ENCODE peak calls at places on chromosomes 4 and X, in seven cellular contexts. One of them, this sample, is unnamed.

GRCh38 chrX:97597954-97598353 is 714.2 kb downstream of the RPA4 start:
- DNase-seq in mucosa of descending colon: no peak
- DNase-seq in activated T-helper 1 cell treated with anti-CD3 and anti-CD28 coated beads, Interleukin-2, amount 50 U/mL, for 16 hours: no peak
- DNase-seq in Peyer's patch: no peak
- DNase-seq in CD8-positive, alpha-beta memory T cell: no peak
- DNase-seq in HCEC 1CT: no peak
- DNase-seq in activated CD8-positive, alpha-beta memory T cell treated with anti-CD3 and anti-CD28 coated beads for 4 hours: no peak
- DNase-seq in this sample: no peak

GRCh38 chr4:56197387-56197786 is 189.9 kb downstream of the AASDH start:
- DNase-seq in activated CD8-positive, alpha-beta memory T cell treated with anti-CD3 and anti-CD28 coated beads for 4 hours: no peak
- DNase-seq in mucosa of descending colon: peak
- DNase-seq in Peyer's patch: no peak
- DNase-seq in HCEC 1CT: no peak
- DNase-seq in activated T-helper 1 cell treated with anti-CD3 and anti-CD28 coated beads, Interleukin-2, amount 50 U/mL, for 16 hours: no peak
- DNase-seq in CD8-positive, alpha-beta memory T cell: no peak
- DNase-seq in this sample: peak

GRCh38 chr4:187602339-187603092 is 393.1 kb upstream of the ZFP42 start:
- DNase-seq in Peyer's patch: no peak
- DNase-seq in activated T-helper 1 cell treated with anti-CD3 and anti-CD28 coated beads, Interleukin-2, amount 50 U/mL, for 16 hours: no peak
- DNase-seq in activated CD8-positive, alpha-beta memory T cell treated with anti-CD3 and anti-CD28 coated beads for 4 hours: no peak
- DNase-seq in HCEC 1CT: peak
- DNase-seq in CD8-positive, alpha-beta memory T cell: no peak
- DNase-seq in mucosa of descending colon: no peak
- DNase-seq in this sample: no peak

GRCh38 chr4:110639207-110640092 is 16.6 kb upstream of the PITX2 start:
- DNase-seq in mucosa of descending colon: no peak
- DNase-seq in Peyer's patch: no peak
- DNase-seq in HCEC 1CT: no peak
- DNase-seq in CD8-positive, alpha-beta memory T cell: no peak
- DNase-seq in activated CD8-positive, alpha-beta memory T cell treated with anti-CD3 and anti-CD28 coated beads for 4 hours: no peak
- DNase-seq in activated T-helper 1 cell treated with anti-CD3 and anti-CD28 coated beads, Interleukin-2, amount 50 U/mL, for 16 hours: no peak
- DNase-seq in this sample: no peak

GRCh38 chr4:144597171-144597570 is 48.8 kb upstream of the HHIP start:
- DNase-seq in activated T-helper 1 cell treated with anti-CD3 and anti-CD28 coated beads, Interleukin-2, amount 50 U/mL, for 16 hours: no peak
- DNase-seq in HCEC 1CT: no peak
- DNase-seq in CD8-positive, alpha-beta memory T cell: no peak
- DNase-seq in activated CD8-positive, alpha-beta memory T cell treated with anti-CD3 and anti-CD28 coated beads for 4 hours: no peak
- DNase-seq in mucosa of descending colon: no peak
- DNase-seq in Peyer's patch: no peak
- DNase-seq in this sample: no peak

GRCh38 chr4:110970642-110971041 is 347.8 kb upstream of the PITX2 start:
- DNase-seq in HCEC 1CT: no peak
- DNase-seq in mucosa of descending colon: peak
- DNase-seq in CD8-positive, alpha-beta memory T cell: no peak
- DNase-seq in activated CD8-positive, alpha-beta memory T cell treated with anti-CD3 and anti-CD28 coated beads for 4 hours: no peak
- DNase-seq in activated T-helper 1 cell treated with anti-CD3 and anti-CD28 coated beads, Interleukin-2, amount 50 U/mL, for 16 hours: no peak
- DNase-seq in Peyer's patch: no peak
- DNase-seq in this sample: peak

GRCh38 chr4:8239226-8239625 is 30.3 kb upstream of the HTRA3 start:
- DNase-seq in mucosa of descending colon: no peak
- DNase-seq in Peyer's patch: no peak
- DNase-seq in HCEC 1CT: no peak
- DNase-seq in activated CD8-positive, alpha-beta memory T cell treated with anti-CD3 and anti-CD28 coated beads for 4 hours: no peak
- DNase-seq in CD8-positive, alpha-beta memory T cell: no peak
- DNase-seq in activated T-helper 1 cell treated with anti-CD3 and anti-CD28 coated beads, Interleukin-2, amount 50 U/mL, for 16 hours: no peak
- DNase-seq in this sample: no peak

GRCh38 chr4:95508421-95508820 is 40.4 kb downstream of the UNC5C start:
- DNase-seq in Peyer's patch: no peak
- DNase-seq in mucosa of descending colon: no peak
- DNase-seq in CD8-positive, alpha-beta memory T cell: no peak
- DNase-seq in activated CD8-positive, alpha-beta memory T cell treated with anti-CD3 and anti-CD28 coated beads for 4 hours: no peak
- DNase-seq in activated T-helper 1 cell treated with anti-CD3 and anti-CD28 coated beads, Interleukin-2, amount 50 U/mL, for 16 hours: no peak
- DNase-seq in HCEC 1CT: no peak
- DNase-seq in this sample: no peak

GRCh38 chrX:69150294-69150960 is 14.8 kb downstream of the PJA1 start:
- DNase-seq in CD8-positive, alpha-beta memory T cell: no peak
- DNase-seq in mucosa of descending colon: no peak
- DNase-seq in activated T-helper 1 cell treated with anti-CD3 and anti-CD28 coated beads, Interleukin-2, amount 50 U/mL, for 16 hours: no peak
- DNase-seq in HCEC 1CT: no peak
- DNase-seq in Peyer's patch: no peak
- DNase-seq in activated CD8-positive, alpha-beta memory T cell treated with anti-CD3 and anti-CD28 coated beads for 4 hours: no peak
- DNase-seq in this sample: no peak

GRCh38 chr4:38983756-38984647 is 48.2 kb downstream of the TMEM156 start:
- DNase-seq in HCEC 1CT: no peak
- DNase-seq in activated T-helper 1 cell treated with anti-CD3 and anti-CD28 coated beads, Interleukin-2, amount 50 U/mL, for 16 hours: no peak
- DNase-seq in mucosa of descending colon: no peak
- DNase-seq in Peyer's patch: no peak
- DNase-seq in activated CD8-positive, alpha-beta memory T cell treated with anti-CD3 and anti-CD28 coated beads for 4 hours: no peak
- DNase-seq in CD8-positive, alpha-beta memory T cell: no peak
- DNase-seq in this sample: no peak

GRCh38 chrX:71671043-71671829 is 3.9 kb downstream of the LOC101059915 start:
- DNase-seq in activated CD8-positive, alpha-beta memory T cell treated with anti-CD3 and anti-CD28 coated beads for 4 hours: peak
- DNase-seq in HCEC 1CT: no peak
- DNase-seq in activated T-helper 1 cell treated with anti-CD3 and anti-CD28 coated beads, Interleukin-2, amount 50 U/mL, for 16 hours: peak
- DNase-seq in mucosa of descending colon: no peak
- DNase-seq in Peyer's patch: no peak
- DNase-seq in CD8-positive, alpha-beta memory T cell: no peak
- DNase-seq in this sample: no peak

GRCh38 chrX:21798677-21799219 is 40.7 kb upstream of the MBTPS2 start:
- DNase-seq in CD8-positive, alpha-beta memory T cell: no peak
- DNase-seq in mucosa of descending colon: no peak
- DNase-seq in activated CD8-positive, alpha-beta memory T cell treated with anti-CD3 and anti-CD28 coated beads for 4 hours: no peak
- DNase-seq in Peyer's patch: no peak
- DNase-seq in HCEC 1CT: peak
- DNase-seq in activated T-helper 1 cell treated with anti-CD3 and anti-CD28 coated beads, Interleukin-2, amount 50 U/mL, for 16 hours: no peak
- DNase-seq in this sample: peak

GRCh38 chr4:106967892-106968291 is 68.2 kb downstream of the DKK2 start:
- DNase-seq in mucosa of descending colon: no peak
- DNase-seq in activated CD8-positive, alpha-beta memory T cell treated with anti-CD3 and anti-CD28 coated beads for 4 hours: no peak
- DNase-seq in activated T-helper 1 cell treated with anti-CD3 and anti-CD28 coated beads, Interleukin-2, amount 50 U/mL, for 16 hours: no peak
- DNase-seq in CD8-positive, alpha-beta memory T cell: no peak
- DNase-seq in Peyer's patch: no peak
- DNase-seq in HCEC 1CT: no peak
- DNase-seq in this sample: no peak

GRCh38 chrX:129655547-129656248 is 942 bp upstream of the APLN start:
- DNase-seq in mucosa of descending colon: no peak
- DNase-seq in activated T-helper 1 cell treated with anti-CD3 and anti-CD28 coated beads, Interleukin-2, amount 50 U/mL, for 16 hours: no peak
- DNase-seq in HCEC 1CT: no peak
- DNase-seq in CD8-positive, alpha-beta memory T cell: no peak
- DNase-seq in Peyer's patch: no peak
- DNase-seq in activated CD8-positive, alpha-beta memory T cell treated with anti-CD3 and anti-CD28 coated beads for 4 hours: no peak
- DNase-seq in this sample: no peak

GRCh38 chr4:9979101-9979815 is 42.0 kb downstream of the SLC2A9 start:
- DNase-seq in activated T-helper 1 cell treated with anti-CD3 and anti-CD28 coated beads, Interleukin-2, amount 50 U/mL, for 16 hours: no peak
- DNase-seq in CD8-positive, alpha-beta memory T cell: no peak
- DNase-seq in Peyer's patch: no peak
- DNase-seq in activated CD8-positive, alpha-beta memory T cell treated with anti-CD3 and anti-CD28 coated beads for 4 hours: no peak
- DNase-seq in mucosa of descending colon: no peak
- DNase-seq in HCEC 1CT: no peak
- DNase-seq in this sample: peak

GRCh38 chr4:88623097-88623496 is 30.8 kb downstream of the HERC3 start:
- DNase-seq in activated T-helper 1 cell treated with anti-CD3 and anti-CD28 coated beads, Interleukin-2, amount 50 U/mL, for 16 hours: no peak
- DNase-seq in mucosa of descending colon: no peak
- DNase-seq in HCEC 1CT: peak
- DNase-seq in CD8-positive, alpha-beta memory T cell: no peak
- DNase-seq in Peyer's patch: no peak
- DNase-seq in activated CD8-positive, alpha-beta memory T cell treated with anti-CD3 and anti-CD28 coated beads for 4 hours: no peak
- DNase-seq in this sample: no peak

GRCh38 chr4:168648929-168649328 is 152.1 kb downstream of the PALLD start:
- DNase-seq in HCEC 1CT: peak
- DNase-seq in mucosa of descending colon: no peak
- DNase-seq in Peyer's patch: no peak
- DNase-seq in activated T-helper 1 cell treated with anti-CD3 and anti-CD28 coated beads, Interleukin-2, amount 50 U/mL, for 16 hours: no peak
- DNase-seq in activated CD8-positive, alpha-beta memory T cell treated with anti-CD3 and anti-CD28 coated beads for 4 hours: no peak
- DNase-seq in CD8-positive, alpha-beta memory T cell: no peak
- DNase-seq in this sample: no peak

GRCh38 chr4:172983014-172983413 is 185.6 kb upstream of the GALNT7 start:
- DNase-seq in HCEC 1CT: no peak
- DNase-seq in activated CD8-positive, alpha-beta memory T cell treated with anti-CD3 and anti-CD28 coated beads for 4 hours: no peak
- DNase-seq in activated T-helper 1 cell treated with anti-CD3 and anti-CD28 coated beads, Interleukin-2, amount 50 U/mL, for 16 hours: no peak
- DNase-seq in Peyer's patch: no peak
- DNase-seq in mucosa of descending colon: no peak
- DNase-seq in CD8-positive, alpha-beta memory T cell: no peak
- DNase-seq in this sample: no peak

GRCh38 chrX:7147431-7147977 is at the start of gene STS:
- DNase-seq in activated T-helper 1 cell treated with anti-CD3 and anti-CD28 coated beads, Interleukin-2, amount 50 U/mL, for 16 hours: peak
- DNase-seq in HCEC 1CT: peak
- DNase-seq in mucosa of descending colon: peak
- DNase-seq in activated CD8-positive, alpha-beta memory T cell treated with anti-CD3 and anti-CD28 coated beads for 4 hours: no peak
- DNase-seq in CD8-positive, alpha-beta memory T cell: peak
- DNase-seq in Peyer's patch: peak
- DNase-seq in this sample: peak

GRCh38 chr4:152090543-152090942 is 329.7 kb upstream of the GATB start:
- DNase-seq in CD8-positive, alpha-beta memory T cell: no peak
- DNase-seq in activated CD8-positive, alpha-beta memory T cell treated with anti-CD3 and anti-CD28 coated beads for 4 hours: no peak
- DNase-seq in HCEC 1CT: no peak
- DNase-seq in activated T-helper 1 cell treated with anti-CD3 and anti-CD28 coated beads, Interleukin-2, amount 50 U/mL, for 16 hours: no peak
- DNase-seq in Peyer's patch: no peak
- DNase-seq in mucosa of descending colon: no peak
- DNase-seq in this sample: no peak

GRCh38 chr4:151034829-151035228 is 19.7 kb upstream of the LRBA start:
- DNase-seq in activated T-helper 1 cell treated with anti-CD3 and anti-CD28 coated beads, Interleukin-2, amount 50 U/mL, for 16 hours: no peak
- DNase-seq in CD8-positive, alpha-beta memory T cell: no peak
- DNase-seq in activated CD8-positive, alpha-beta memory T cell treated with anti-CD3 and anti-CD28 coated beads for 4 hours: no peak
- DNase-seq in Peyer's patch: no peak
- DNase-seq in HCEC 1CT: no peak
- DNase-seq in mucosa of descending colon: no peak
- DNase-seq in this sample: no peak

GRCh38 chr4:472881-473574 is 25.9 kb downstream of the ZNF721 start:
- DNase-seq in CD8-positive, alpha-beta memory T cell: no peak
- DNase-seq in HCEC 1CT: no peak
- DNase-seq in mucosa of descending colon: no peak
- DNase-seq in activated T-helper 1 cell treated with anti-CD3 and anti-CD28 coated beads, Interleukin-2, amount 50 U/mL, for 16 hours: no peak
- DNase-seq in activated CD8-positive, alpha-beta memory T cell treated with anti-CD3 and anti-CD28 coated beads for 4 hours: no peak
- DNase-seq in Peyer's patch: no peak
- DNase-seq in this sample: peak

GRCh38 chr4:3046149-3046548 is 28.2 kb downstream of the HTT-AS start:
- DNase-seq in CD8-positive, alpha-beta memory T cell: no peak
- DNase-seq in activated CD8-positive, alpha-beta memory T cell treated with anti-CD3 and anti-CD28 coated beads for 4 hours: no peak
- DNase-seq in mucosa of descending colon: no peak
- DNase-seq in activated T-helper 1 cell treated with anti-CD3 and anti-CD28 coated beads, Interleukin-2, amount 50 U/mL, for 16 hours: no peak
- DNase-seq in Peyer's patch: no peak
- DNase-seq in HCEC 1CT: no peak
- DNase-seq in this sample: no peak

GRCh38 chrX:73877687-73878086 is 314.7 kb downstream of the CHIC1 start:
- DNase-seq in activated CD8-positive, alpha-beta memory T cell treated with anti-CD3 and anti-CD28 coated beads for 4 hours: no peak
- DNase-seq in CD8-positive, alpha-beta memory T cell: no peak
- DNase-seq in mucosa of descending colon: no peak
- DNase-seq in HCEC 1CT: no peak
- DNase-seq in Peyer's patch: no peak
- DNase-seq in activated T-helper 1 cell treated with anti-CD3 and anti-CD28 coated beads, Interleukin-2, amount 50 U/mL, for 16 hours: no peak
- DNase-seq in this sample: no peak

GRCh38 chrX:33138677-33139249 is 72.6 kb downstream of the DMD start:
- DNase-seq in activated CD8-positive, alpha-beta memory T cell treated with anti-CD3 and anti-CD28 coated beads for 4 hours: no peak
- DNase-seq in Peyer's patch: no peak
- DNase-seq in HCEC 1CT: peak
- DNase-seq in mucosa of descending colon: no peak
- DNase-seq in activated T-helper 1 cell treated with anti-CD3 and anti-CD28 coated beads, Interleukin-2, amount 50 U/mL, for 16 hours: no peak
- DNase-seq in CD8-positive, alpha-beta memory T cell: no peak
- DNase-seq in this sample: no peak

GRCh38 chr4:141575884-141576283 is 60.5 kb upstream of the IL15 start:
- DNase-seq in mucosa of descending colon: no peak
- DNase-seq in HCEC 1CT: no peak
- DNase-seq in CD8-positive, alpha-beta memory T cell: no peak
- DNase-seq in activated CD8-positive, alpha-beta memory T cell treated with anti-CD3 and anti-CD28 coated beads for 4 hours: no peak
- DNase-seq in activated T-helper 1 cell treated with anti-CD3 and anti-CD28 coated beads, Interleukin-2, amount 50 U/mL, for 16 hours: no peak
- DNase-seq in Peyer's patch: no peak
- DNase-seq in this sample: no peak

GRCh38 chr4:19700951-19701350 is 550.8 kb upstream of the SLIT2 start:
- DNase-seq in Peyer's patch: no peak
- DNase-seq in activated T-helper 1 cell treated with anti-CD3 and anti-CD28 coated beads, Interleukin-2, amount 50 U/mL, for 16 hours: no peak
- DNase-seq in CD8-positive, alpha-beta memory T cell: no peak
- DNase-seq in mucosa of descending colon: no peak
- DNase-seq in activated CD8-positive, alpha-beta memory T cell treated with anti-CD3 and anti-CD28 coated beads for 4 hours: no peak
- DNase-seq in HCEC 1CT: peak
- DNase-seq in this sample: no peak

GRCh38 chr4:7705062-7705461 is 234.6 kb downstream of the AFAP1 start:
- DNase-seq in Peyer's patch: no peak
- DNase-seq in mucosa of descending colon: no peak
- DNase-seq in CD8-positive, alpha-beta memory T cell: no peak
- DNase-seq in HCEC 1CT: no peak
- DNase-seq in activated T-helper 1 cell treated with anti-CD3 and anti-CD28 coated beads, Interleukin-2, amount 50 U/mL, for 16 hours: no peak
- DNase-seq in activated CD8-positive, alpha-beta memory T cell treated with anti-CD3 and anti-CD28 coated beads for 4 hours: no peak
- DNase-seq in this sample: no peak